ENCODE peak calls at places on chromosome 4, in ten cellular contexts. S, Y, T, B, O, N, R, Z, M and F are unnamed samples.

GRCh38 chr4:14844059-14844458 is 158.2 kb upstream of the CPEB2 start:
- DNase-seq in S (no peak), Y (no peak), T (no peak), B (no peak), O (no peak), N (no peak), R (no peak), Z (no peak), M (no peak), F (no peak)

GRCh38 chr4:33160126-33160525 is 2440.0 kb downstream of the PCDH7 start:
- DNase-seq in S (peak), Y (peak), T (no peak), B (no peak), O (no peak), N (peak), R (no peak), Z (peak), M (no peak), F (peak)

GRCh38 chr4:169492436-169493163 is 119.8 kb downstream of the NEK1 start:
- DNase-seq in S (peak), Y (peak), T (peak), B (peak), O (no peak), N (peak), R (peak), Z (peak), M (no peak), F (peak)

GRCh38 chr4:38728651-38729141 is 54.1 kb downstream of the TLR10 start:
- DNase-seq in S (no peak), Y (no peak), T (no peak), B (no peak), O (no peak), N (no peak), R (no peak), Z (no peak), M (no peak), F (peak)

GRCh38 chr4:125911481-125911880 is 596.7 kb downstream of the FAT4 start:
- DNase-seq in S (no peak), Y (no peak), T (no peak), B (no peak), O (no peak), N (no peak), R (no peak), Z (no peak), M (no peak), F (no peak)

GRCh38 chr4:25951390-25951952 is 37.5 kb downstream of the SMIM20 start:
- DNase-seq in S (no peak), Y (no peak), T (no peak), B (no peak), O (no peak), N (no peak), R (no peak), Z (no peak), M (no peak), F (peak)

GRCh38 chr4:177505171-177505615 is 63.0 kb upstream of the AGA start:
- DNase-seq in S (peak), Y (no peak), T (no peak), B (no peak), O (no peak), N (no peak), R (no peak), Z (no peak), M (no peak), F (no peak)

GRCh38 chr4:38467296-38467695 is 196.7 kb upstream of the KLF3 start:
- DNase-seq in S (no peak), Y (no peak), T (no peak), B (no peak), O (no peak), N (no peak), R (no peak), Z (no peak), M (no peak), F (no peak)

GRCh38 chr4:860561-860960 is 34.6 kb upstream of the CPLX1 start:
- DNase-seq in S (no peak), Y (no peak), T (no peak), B (no peak), O (peak), N (no peak), R (no peak), Z (no peak), M (no peak), F (no peak)

GRCh38 chr4:25670991-25671390 is 15.3 kb downstream of the SLC34A2 start:
- DNase-seq in S (no peak), Y (no peak), T (no peak), B (no peak), O (no peak), N (no peak), R (no peak), Z (no peak), M (no peak), F (no peak)

GRCh38 chr4:25367877-25368276 is 9.2 kb upstream of the ANAPC4 start:
- DNase-seq in S (no peak), Y (no peak), T (no peak), B (no peak), O (no peak), N (no peak), R (no peak), Z (no peak), M (no peak), F (no peak)

GRCh38 chr4:99640676-99641075 is 17.0 kb downstream of the C4orf54 start:
- DNase-seq in S (no peak), Y (no peak), T (no peak), B (no peak), O (no peak), N (no peak), R (no peak), Z (no peak), M (no peak), F (peak)

GRCh38 chr4:120613778-120614177 is 308.7 kb downstream of the PRDM5 start:
- DNase-seq in S (no peak), Y (no peak), T (no peak), B (no peak), O (no peak), N (no peak), R (no peak), Z (no peak), M (no peak), F (no peak)

GRCh38 chr4:158667651-158668198 is 4.0 kb downstream of the C4orf46 start:
- DNase-seq in S (peak), Y (peak), T (no peak), B (peak), O (no peak), N (peak), R (no peak), Z (peak), M (no peak), F (peak)

GRCh38 chr4:5212255-5213032 is 161.2 kb downstream of the STK32B start:
- DNase-seq in S (no peak), Y (no peak), T (peak), B (no peak), O (no peak), N (no peak), R (no peak), Z (no peak), M (no peak), F (no peak)

GRCh38 chr4:157389751-157390150 is 169.2 kb downstream of the GRIA2 start:
- DNase-seq in S (no peak), Y (no peak), T (no peak), B (no peak), O (no peak), N (no peak), R (no peak), Z (no peak), M (no peak), F (peak)

GRCh38 chr4:140252144-140252741 is 98.3 kb upstream of the MAML3 start:
- DNase-seq in S (peak), Y (no peak), T (no peak), B (peak), O (no peak), N (peak), R (peak), Z (no peak), M (no peak), F (peak)

GRCh38 chr4:184746532-184746870 is 12.6 kb upstream of the CENPU start:
- DNase-seq in S (no peak), Y (no peak), T (no peak), B (no peak), O (no peak), N (no peak), R (no peak), Z (peak), M (no peak), F (no peak)

GRCh38 chr4:53644607-53645006 is 53.3 kb upstream of the LNX1 start:
- DNase-seq in S (no peak), Y (no peak), T (no peak), B (no peak), O (no peak), N (peak), R (no peak), Z (no peak), M (no peak), F (peak)